ENCODE peak calls at places on chromosome 18, in six cellular contexts. One of them, this sample, is unnamed.
A peak's percentile ranks its signal among the peaks of the same experiment; 100 is the strongest.

GRCh38 chr18:55321268-55322175 is 266.5 kb downstream of the TCF4 start:
- DNase-seq in type B pancreatic cell: peak; percentile 87
- DNase-seq in left colon: peak; percentile 84
- DNase-seq in RWPE2: peak; percentile 64
- DNase-seq in RWPE1: peak; percentile 19
- DNase-seq in lung microvascular endothelial cell: peak; percentile 97
- DNase-seq in this sample: peak; percentile 82

GRCh38 chr18:8162797-8163196 is 446.4 kb upstream of the RAB12 start:
- DNase-seq in left colon: peak; percentile 38
- DNase-seq in RWPE2: no peak
- DNase-seq in RWPE1: peak; percentile 12
- DNase-seq in lung microvascular endothelial cell: no peak
- DNase-seq in type B pancreatic cell: no peak
- DNase-seq in this sample: no peak

GRCh38 chr18:67463829-67464228 is 52.7 kb downstream of the DSEL start:
- DNase-seq in left colon: no peak
- DNase-seq in type B pancreatic cell: no peak
- DNase-seq in lung microvascular endothelial cell: peak; percentile 38
- DNase-seq in RWPE2: no peak
- DNase-seq in RWPE1: no peak
- DNase-seq in this sample: peak; percentile 12

GRCh38 chr18:74513883-74514205 is 17.7 kb downstream of the CNDP2 start:
- DNase-seq in type B pancreatic cell: no peak
- DNase-seq in RWPE2: no peak
- DNase-seq in RWPE1: no peak
- DNase-seq in left colon: no peak
- DNase-seq in lung microvascular endothelial cell: no peak
- DNase-seq in this sample: no peak

GRCh38 chr18:22283397-22283796 is 114.0 kb downstream of the GATA6 start:
- DNase-seq in type B pancreatic cell: no peak
- DNase-seq in RWPE2: no peak
- DNase-seq in left colon: no peak
- DNase-seq in lung microvascular endothelial cell: no peak
- DNase-seq in RWPE1: no peak
- DNase-seq in this sample: no peak

GRCh38 chr18:2337552-2338141 is 233.7 kb downstream of the METTL4 start:
- DNase-seq in left colon: no peak
- DNase-seq in lung microvascular endothelial cell: peak; percentile 19
- DNase-seq in RWPE2: no peak
- DNase-seq in RWPE1: no peak
- DNase-seq in type B pancreatic cell: no peak
- DNase-seq in this sample: peak; percentile 45

GRCh38 chr18:48230459-48231113 is 178.6 kb downstream of the ZBTB7C start:
- DNase-seq in RWPE2: no peak
- DNase-seq in left colon: peak; percentile 48
- DNase-seq in type B pancreatic cell: no peak
- DNase-seq in RWPE1: peak; percentile 48
- DNase-seq in lung microvascular endothelial cell: peak; percentile 73
- DNase-seq in this sample: peak; percentile 65

GRCh38 chr18:76709659-76710645 is 112.4 kb upstream of the ZNF236 start:
- DNase-seq in left colon: peak; percentile 43
- DNase-seq in RWPE2: no peak
- DNase-seq in RWPE1: peak; percentile 49
- DNase-seq in type B pancreatic cell: no peak
- DNase-seq in lung microvascular endothelial cell: peak; percentile 77
- DNase-seq in this sample: peak; percentile 60

GRCh38 chr18:35331367-35332087 is 12.7 kb downstream of the ZNF24 start:
- DNase-seq in lung microvascular endothelial cell: no peak
- DNase-seq in type B pancreatic cell: no peak
- DNase-seq in RWPE2: no peak
- DNase-seq in left colon: no peak
- DNase-seq in RWPE1: no peak
- DNase-seq in this sample: no peak

GRCh38 chr18:51110073-51110797 is 80.2 kb downstream of the SMAD4 start:
- DNase-seq in left colon: no peak
- DNase-seq in RWPE1: peak; percentile 65
- DNase-seq in type B pancreatic cell: peak; percentile 83
- DNase-seq in lung microvascular endothelial cell: peak; percentile 58
- DNase-seq in RWPE2: no peak
- DNase-seq in this sample: peak; percentile 38

GRCh38 chr18:6150481-6150880 is 255.2 kb upstream of the TMEM200C start:
- DNase-seq in left colon: no peak
- DNase-seq in RWPE1: no peak
- DNase-seq in lung microvascular endothelial cell: no peak
- DNase-seq in RWPE2: no peak
- DNase-seq in type B pancreatic cell: no peak
- DNase-seq in this sample: no peak

GRCh38 chr18:55300469-55301195 is 287.4 kb downstream of the TCF4 start:
- DNase-seq in type B pancreatic cell: peak; percentile 73
- DNase-seq in RWPE2: no peak
- DNase-seq in RWPE1: no peak
- DNase-seq in left colon: no peak
- DNase-seq in lung microvascular endothelial cell: no peak
- DNase-seq in this sample: no peak

GRCh38 chr18:48894266-48894600 is 56.5 kb downstream of the SMAD7 start:
- DNase-seq in RWPE2: no peak
- DNase-seq in RWPE1: no peak
- DNase-seq in lung microvascular endothelial cell: no peak
- DNase-seq in type B pancreatic cell: no peak
- DNase-seq in left colon: no peak
- DNase-seq in this sample: no peak